ENCODE peak calls at places on chromosomes 16 and 17, in eight cellular contexts. T is GM04504, Z is HEK293T, H is HCEC 1CT, G is NCI-H146, N is HTR-8/SVneo, P is HFF-Myc, X is transverse colon. E is an unnamed sample.

GRCh38 chr16:85413713-85414663 is 199.1 kb upstream of the GSE1 start:
- DNase-seq in X (no peak), P (no peak), H (no peak), T (no peak), N (no peak), Z (no peak), G (no peak), E (no peak)

GRCh38 chr16:10552998-10553491 is 27.4 kb downstream of the EMP2 start:
- DNase-seq in Z (no peak), X (peak), T (no peak), N (no peak), G (no peak), H (no peak), P (no peak), E (no peak)

GRCh38 chr17:30519166-30519565 is 42.0 kb downstream of the GOSR1 start:
- DNase-seq in G (no peak), Z (no peak), H (no peak), N (no peak), T (no peak), P (no peak), X (no peak), E (no peak)

GRCh38 chr16:81524382-81524781 is 79.8 kb downstream of the CMIP start:
- DNase-seq in Z (no peak), X (no peak), T (no peak), H (no peak), N (no peak), P (no peak), G (no peak), E (no peak)

GRCh38 chr16:79716645-79717323 is 116.2 kb upstream of the MAF start:
- DNase-seq in N (no peak), P (no peak), G (no peak), T (no peak), X (no peak), H (no peak), Z (no peak), E (no peak)

GRCh38 chr17:39699818-39700147 is at the start of gene ERBB2:
- DNase-seq in T (peak), H (peak), G (no peak), X (peak), P (no peak), Z (peak), N (peak), E (peak)

GRCh38 chr17:47935961-47936360 is 5.4 kb upstream of the PNPO start:
- DNase-seq in P (peak), T (peak), G (no peak), N (peak), X (no peak), Z (no peak), H (peak), E (no peak)

GRCh38 chr17:74303300-74303699 is 22.7 kb upstream of the KIF19 start:
- DNase-seq in Z (no peak), T (no peak), N (no peak), G (no peak), H (no peak), X (no peak), P (no peak), E (no peak)

GRCh38 chr16:2968368-2968737 is 795 bp upstream of the PAQR4 start:
- DNase-seq in Z (no peak), H (no peak), X (peak), T (no peak), P (no peak), N (no peak), G (no peak), E (no peak)

GRCh38 chr17:82011617-82012481 is 10.8 kb downstream of the CENPX start:
- DNase-seq in N (no peak), P (no peak), G (no peak), H (no peak), T (no peak), X (no peak), Z (no peak), E (no peak)

GRCh38 chr17:64240741-64241347 is 22.2 kb downstream of the TEX2 start:
- DNase-seq in P (peak), H (peak), T (peak), G (no peak), X (peak), N (no peak), Z (no peak), E (no peak)

GRCh38 chr17:40819528-40820125 is 2.8 kb downstream of the KRT10 start:
- DNase-seq in G (no peak), T (no peak), N (no peak), Z (peak), H (no peak), X (no peak), P (no peak), E (peak)

GRCh38 chr16:47004652-47005051 is 31.2 kb upstream of the DNAJA2 start:
- DNase-seq in T (no peak), P (no peak), N (no peak), G (no peak), X (no peak), Z (no peak), H (no peak), E (no peak)

GRCh38 chr17:51653902-51654301 is 393.6 kb downstream of the UTP18 start:
- DNase-seq in Z (peak), H (no peak), X (no peak), G (no peak), P (no peak), N (no peak), T (no peak), E (no peak)

GRCh38 chr17:4665027-4665426 is 23.5 kb upstream of the ALOX15 start:
- DNase-seq in Z (no peak), G (no peak), X (peak), P (no peak), H (no peak), N (no peak), T (no peak), E (no peak)

GRCh38 chr16:13021996-13022395 is 120.6 kb downstream of the SHISA9 start:
- DNase-seq in Z (no peak), X (no peak), H (no peak), T (no peak), P (no peak), G (no peak), N (no peak), E (no peak)

GRCh38 chr17:8255499-8255898 is 6.4 kb downstream of the PFAS start:
- DNase-seq in H (no peak), P (no peak), X (no peak), T (no peak), N (no peak), G (no peak), Z (no peak), E (no peak)

E was measured in pulmonary artery endothelial cell.